ENCODE peak calls at places on chromosomes 11 and 22, in five cellular contexts. M is spleen, J is hepatocyte, L is DND-41, G is upper lobe of right lung. F is an unnamed sample.

GRCh38 chr11:110988731-110989130 is 256.8 kb upstream of the POU2AF2 start:
- DNase-seq in M (no peak), J (no peak), L (no peak), G (no peak), F (no peak)

GRCh38 chr22:31650391-31650790 is 11.6 kb downstream of the PISD start:
- DNase-seq in M (no peak), J (no peak), L (no peak), G (no peak), F (no peak)

GRCh38 chr11:5575159-5575558 is 5.5 kb upstream of the OR52B6 start:
- DNase-seq in M (no peak), J (no peak), L (no peak), G (no peak), F (no peak)

GRCh38 chr11:81804858-81805257 is 928.8 kb downstream of the FAM181B start:
- DNase-seq in M (no peak), J (no peak), L (no peak), G (no peak), F (no peak)

GRCh38 chr11:126993599-126993998 is 7.0 kb downstream of the KIRREL3 start:
- DNase-seq in M (no peak), J (no peak), L (no peak), G (no peak), F (no peak)

GRCh38 chr11:114359342-114359741 is 41.0 kb downstream of the C11orf71 start:
- DNase-seq in M (no peak), J (no peak), L (no peak), G (no peak), F (no peak)

GRCh38 chr11:22491826-22492225 is 133.8 kb downstream of the FANCF start:
- DNase-seq in M (no peak), J (no peak), L (no peak), G (no peak), F (no peak)

GRCh38 chr11:130908061-130908460 is 8.2 kb downstream of the SNX19 start:
- DNase-seq in M (no peak), J (no peak), L (no peak), G (no peak), F (no peak)

GRCh38 chr11:78212586-78213371 is 24.1 kb downstream of the USP35 start:
- DNase-seq in M (no peak), J (no peak), L (no peak), G (no peak), F (no peak)

GRCh38 chr22:50545522-50546325 is at the start of gene KLHDC7B:
- DNase-seq in M (peak; percentile 79), J (peak; percentile 16), L (peak; percentile 60), G (no peak), F (no peak)

GRCh38 chr22:29306830-29307657 is 594 bp downstream of the GAS2L1 start:
- DNase-seq in M (peak; percentile 86), J (peak; percentile 92), L (peak; percentile 61), G (peak; percentile 91), F (no peak)

GRCh38 chr11:115892016-115892415 is 387.8 kb upstream of the CADM1 start:
- DNase-seq in M (no peak), J (no peak), L (no peak), G (no peak), F (no peak)

GRCh38 chr11:93845181-93846092 is 5.0 kb downstream of the VSTM5 start:
- DNase-seq in M (no peak), J (no peak), L (no peak), G (no peak), F (no peak)

GRCh38 chr22:23058481-23059336 is 11.6 kb upstream of the GNAZ start:
- DNase-seq in M (peak; percentile 48), J (peak; percentile 3), L (peak; percentile 2), G (peak; percentile 50), F (no peak)

GRCh38 chr22:38755155-38755910 is 465 bp downstream of the SUN2 start:
- DNase-seq in M (peak; percentile 98), J (peak; percentile 93), L (peak; percentile 51), G (peak; percentile 98), F (peak; percentile 70)

GRCh38 chr11:73612601-73613137 is 14.8 kb upstream of the FAM168A start:
- DNase-seq in M (no peak), J (no peak), L (no peak), G (no peak), F (no peak)

DNA sequence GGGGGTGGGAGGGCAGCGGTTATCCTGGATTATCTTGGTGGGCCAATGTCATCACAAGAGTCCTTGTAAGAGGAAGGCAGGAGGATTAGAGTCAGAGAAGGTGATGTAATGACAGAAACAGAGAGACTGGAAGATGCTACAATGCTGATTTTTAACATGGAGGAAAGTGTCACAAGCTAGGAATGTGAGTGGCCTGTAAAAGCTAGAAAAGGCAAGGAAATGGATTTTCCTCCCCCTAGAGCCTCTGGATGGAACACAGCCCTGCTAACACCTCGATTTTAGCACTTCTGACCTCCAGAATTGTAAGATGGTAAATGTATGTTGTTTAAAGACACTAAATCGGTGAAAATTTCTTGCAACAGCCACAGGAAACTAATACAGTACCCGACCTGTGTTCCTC is 109.3 kb downstream of the MN1 start:
- DNase-seq in M (no peak), J (no peak), L (no peak), G (no peak), F (no peak)
- TF ChIP-seq CTCF in M (no peak), J (no peak), L (no peak), G (no peak), F (no peak)

GRCh38 chr11:17432041-17432440 is 43.6 kb upstream of the KCNJ11 start:
- DNase-seq in M (peak; percentile 44), J (no peak), L (no peak), G (no peak), F (no peak)

GRCh38 chr11:17428930-17429329 is 40.5 kb upstream of the KCNJ11 start:
- DNase-seq in M (no peak), J (no peak), L (no peak), G (no peak), F (no peak)

GRCh38 chr11:17430616-17431015 is 42.2 kb upstream of the KCNJ11 start:
- DNase-seq in M (peak; percentile 70), J (no peak), L (no peak), G (no peak), F (no peak)

GRCh38 chr11:17428261-17428660 is 39.8 kb upstream of the KCNJ11 start:
- DNase-seq in M (peak; percentile 62), J (no peak), L (no peak), G (no peak), F (no peak)

GRCh38 chr11:17431139-17431538 is 42.7 kb upstream of the KCNJ11 start:
- DNase-seq in M (peak; percentile 49), J (no peak), L (no peak), G (no peak), F (no peak)
- H3K4me3 ChIP-seq in M (no peak overlapping the region), J (no peak overlapping the region), L (no peak overlapping the region), G (no peak overlapping the region), F (no peak overlapping the region)

GRCh38 chr11:119975561-119976152 is 162.3 kb downstream of the TRIM29 start:
- DNase-seq in M (no peak), J (no peak), L (no peak), G (no peak), F (no peak)
- H3K27me3 ChIP-seq in M (no peaks in the 10 kb centered on the region), J (no peaks in the 10 kb centered on the region), L (peaks cover 6% of the 10 kb centered on the region), G (peaks cover 23% of the 10 kb centered on the region), F (peaks cover 2% of the 10 kb centered on the region)

DNA sequence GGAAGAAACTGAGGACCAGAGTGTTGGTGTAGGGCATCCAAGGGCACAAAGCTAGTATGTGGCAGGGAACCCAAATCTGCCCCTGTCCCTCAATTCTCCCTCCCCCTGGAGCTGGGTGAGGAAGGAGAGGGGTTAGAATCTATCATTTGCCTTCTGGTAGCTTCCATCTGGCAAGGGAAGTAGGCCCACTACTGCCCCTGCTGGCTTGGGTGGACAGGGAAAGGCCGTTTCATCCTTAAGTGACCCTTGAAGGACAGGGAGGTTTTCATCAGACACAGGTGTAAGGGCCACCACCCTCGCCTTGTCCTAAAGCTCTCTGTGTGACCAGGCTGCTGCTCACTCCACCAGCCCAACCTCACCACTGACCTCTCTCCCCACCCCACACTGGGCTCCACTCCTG is 22.1 kb downstream of the NECTIN1 start:
- DNase-seq in M (no peak), J (no peak), L (no peak), G (no peak), F (no peak)
- TF ChIP-seq CTCF in M (no peak), J (no peak), L (no peak), G (no peak), F (peak; percentile 18)

GRCh38 chr11:100928426-100928825 is 201.2 kb downstream of the PGR start:
- DNase-seq in M (no peak), J (no peak), L (no peak), G (no peak), F (no peak)

GRCh38 chr11:100932474-100933100 is 197.0 kb downstream of the PGR start:
- DNase-seq in M (no peak), J (peak; percentile 17), L (no peak), G (no peak), F (no peak)

GRCh38 chr11:100927579-100927978 is 202.0 kb downstream of the PGR start:
- DNase-seq in M (no peak), J (no peak), L (no peak), G (no peak), F (no peak)

GRCh38 chr11:100929377-100929776 is 200.2 kb downstream of the PGR start:
- DNase-seq in M (no peak), J (no peak), L (no peak), G (no peak), F (peak; percentile 9)

DNA sequence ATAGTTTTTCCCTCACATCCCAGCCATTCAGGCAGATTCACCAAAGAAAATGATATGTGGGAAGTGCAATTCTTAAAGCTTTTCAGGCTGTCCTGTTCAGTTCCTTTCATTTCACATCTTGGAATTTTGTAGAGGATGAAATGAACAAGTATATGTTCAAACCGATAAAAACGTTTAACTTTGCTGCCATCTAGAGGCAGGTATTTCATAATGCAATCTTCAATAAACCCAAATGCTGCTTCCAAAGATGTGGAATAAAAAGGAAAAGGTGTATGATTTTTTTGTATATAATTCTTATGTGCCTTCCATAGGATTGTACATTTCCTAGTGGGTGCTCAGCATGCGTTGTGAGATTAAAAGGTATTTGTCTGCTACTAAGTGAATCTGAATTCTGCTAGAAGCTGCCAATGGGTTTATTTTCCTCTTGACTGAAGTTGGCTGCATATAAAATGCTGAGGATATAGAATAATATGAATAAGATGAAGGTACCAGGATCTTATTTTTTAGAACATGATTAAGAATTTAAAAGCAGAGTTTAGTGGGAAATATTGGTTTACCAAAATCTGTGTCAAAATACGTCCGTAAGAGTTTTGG is 199.3 kb downstream of the PGR start:
- DNase-seq in M (no peak), J (peak; percentile 76), L (no peak), G (no peak), F (no peak)
- H3K4me3 ChIP-seq in M (no peak overlapping the region), J (no peak overlapping the region), L (no peak overlapping the region), G (no peak overlapping the region), F (no peak overlapping the region)